ENCODE peak calls at places on chromosomes 4 and X, in four cellular contexts. One of them, this sample, is unnamed.

GRCh38 chr4:37760840-37761239 is 65.6 kb upstream of the PGM2 start:
- DNase-seq in H1: no peak
- DNase-seq in K562: no peak
- DNase-seq in GM12878: no peak
- DNase-seq in this sample: no peak

GRCh38 chr4:155403886-155404285 is 27.1 kb upstream of the MAP9 start:
- DNase-seq in H1: no peak
- DNase-seq in GM12878: no peak
- DNase-seq in K562: no peak
- DNase-seq in this sample: peak; percentile 72

GRCh38 chr4:76765473-76766183 is 132.3 kb downstream of the SOWAHB start:
- DNase-seq in K562: no peak
- DNase-seq in H1: no peak
- DNase-seq in GM12878: peak; percentile 68
- DNase-seq in this sample: peak; percentile 34

GRCh38 chrX:45756562-45756961 is 555.9 kb upstream of the DIPK2B start:
- DNase-seq in GM12878: no peak
- DNase-seq in H1: no peak
- DNase-seq in K562: no peak
- DNase-seq in this sample: no peak

GRCh38 chr4:16196482-16197393 is 29.5 kb downstream of the TAPT1 start:
- DNase-seq in H1: no peak
- DNase-seq in K562: no peak
- DNase-seq in GM12878: peak; percentile 21
- DNase-seq in this sample: peak; percentile 65

GRCh38 chr4:147843162-147843561 is 111.3 kb downstream of the ARHGAP10 start:
- DNase-seq in GM12878: no peak
- DNase-seq in K562: peak; percentile 58
- DNase-seq in H1: no peak
- DNase-seq in this sample: no peak

GRCh38 chr4:6688879-6689505 is 4.7 kb upstream of the S100P start:
- DNase-seq in K562: peak; percentile 83
- DNase-seq in GM12878: no peak
- DNase-seq in H1: no peak
- DNase-seq in this sample: peak; percentile 94

GRCh38 chr4:127965803-127966175 is 583 bp downstream of the ABHD18 start:
- DNase-seq in GM12878: peak; percentile 21
- DNase-seq in K562: peak; percentile 84
- DNase-seq in H1: peak; percentile 27
- DNase-seq in this sample: peak; percentile 20

GRCh38 chr4:184807797-184808718 is 17.7 kb downstream of the ACSL1 start:
- DNase-seq in K562: no peak
- DNase-seq in H1: peak; percentile 58
- DNase-seq in GM12878: no peak
- DNase-seq in this sample: peak; percentile 91

GRCh38 chr4:38785901-38786402 is 3.2 kb upstream of the TLR10 start:
- DNase-seq in K562: no peak
- DNase-seq in GM12878: peak; percentile 63
- DNase-seq in H1: no peak
- DNase-seq in this sample: no peak

GRCh38 chr4:7224001-7224400 is 31.7 kb downstream of the SORCS2 start:
- DNase-seq in GM12878: no peak
- DNase-seq in K562: no peak
- DNase-seq in H1: no peak
- DNase-seq in this sample: no peak

GRCh38 chr4:2794707-2795557 is 2.0 kb downstream of the SH3BP2 start:
- DNase-seq in K562: peak; percentile 62
- DNase-seq in H1: no peak
- DNase-seq in GM12878: no peak
- DNase-seq in this sample: peak; percentile 79

GRCh38 chrX:19513383-19513782 is 1.9 kb downstream of the MAP3K15 start:
- DNase-seq in GM12878: no peak
- DNase-seq in H1: no peak
- DNase-seq in K562: no peak
- DNase-seq in this sample: peak; percentile 4

GRCh38 chr4:5758741-5759140 is 47.7 kb downstream of the EVC start:
- DNase-seq in H1: no peak
- DNase-seq in K562: no peak
- DNase-seq in GM12878: peak; percentile 37
- DNase-seq in this sample: peak; percentile 99

GRCh38 chr4:142549248-142549647 is 296.9 kb downstream of the INPP4B start:
- DNase-seq in K562: no peak
- DNase-seq in GM12878: no peak
- DNase-seq in H1: no peak
- DNase-seq in this sample: no peak

GRCh38 chr4:16262188-16262587 is 35.9 kb upstream of the TAPT1 start:
- DNase-seq in K562: no peak
- DNase-seq in H1: no peak
- DNase-seq in GM12878: no peak
- DNase-seq in this sample: no peak

GRCh38 chrX:125620715-125621587 is 301.3 kb downstream of the TEX13C start:
- DNase-seq in K562: no peak
- DNase-seq in GM12878: no peak
- DNase-seq in H1: no peak
- DNase-seq in this sample: no peak

GRCh38 chrX:19382500-19383145 is 38.9 kb downstream of the PDHA1 start:
- DNase-seq in GM12878: no peak
- DNase-seq in H1: no peak
- DNase-seq in K562: peak; percentile 65
- DNase-seq in this sample: peak; percentile 32

GRCh38 chrX:69616520-69617203 is 749 bp downstream of the EDA start:
- DNase-seq in K562: no peak
- DNase-seq in H1: no peak
- DNase-seq in GM12878: no peak
- DNase-seq in this sample: no peak

GRCh38 chrX:132948648-132949260 is 9.7 kb downstream of the HS6ST2 start:
- DNase-seq in H1: no peak
- DNase-seq in K562: peak; percentile 18
- DNase-seq in GM12878: no peak
- DNase-seq in this sample: no peak

GRCh38 chr4:94641702-94642560 is 115.8 kb upstream of the BMPR1B start:
- DNase-seq in H1: no peak
- DNase-seq in K562: no peak
- DNase-seq in GM12878: no peak
- DNase-seq in this sample: peak; percentile 78

GRCh38 chr4:76718806-76719205 is 179.1 kb downstream of the SOWAHB start:
- DNase-seq in H1: no peak
- DNase-seq in GM12878: no peak
- DNase-seq in K562: no peak
- DNase-seq in this sample: no peak

GRCh38 chr4:2882341-2882740 is 38.7 kb downstream of the ADD1 start:
- DNase-seq in H1: no peak
- DNase-seq in GM12878: no peak
- DNase-seq in K562: no peak
- DNase-seq in this sample: peak; percentile 40

GRCh38 chr4:122832732-122833131 is 6.1 kb downstream of the FGF2 start:
- DNase-seq in H1: no peak
- DNase-seq in GM12878: no peak
- DNase-seq in K562: no peak
- DNase-seq in this sample: peak; percentile 29

DNA sequence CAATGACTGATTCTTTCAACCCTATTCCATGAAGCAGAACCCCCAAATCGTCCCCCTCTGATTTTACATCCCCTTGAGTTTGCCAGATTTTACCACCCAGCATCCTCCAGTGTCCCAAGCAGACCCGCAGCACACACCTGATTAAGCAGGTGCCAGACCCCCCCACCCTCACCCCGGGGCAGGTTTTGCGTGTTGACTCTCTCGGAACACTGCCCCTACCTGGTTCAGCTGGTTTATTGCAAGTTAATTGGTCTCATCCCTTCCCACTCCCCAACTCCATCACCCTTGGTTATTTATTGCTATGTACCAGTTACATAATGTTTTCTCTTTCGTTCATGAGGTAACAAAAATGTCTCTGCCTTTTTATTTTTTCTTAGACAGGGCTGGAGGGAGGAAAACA is 258.4 kb downstream of the BCOR start:
- DNase-seq in H1: no peak
- DNase-seq in GM12878: no peak
- DNase-seq in K562: no peak
- DNase-seq in this sample: no peak
- TF ChIP-seq CHD1 in H1: no peak
- TF ChIP-seq CHD1 in GM12878: no peak
- TF ChIP-seq CHD1 in K562: no peak
- TF ChIP-seq CHD1 in this sample: no peak

GRCh38 chrX:52270453-52271116 is 85.9 kb downstream of the MAGED4 start:
- DNase-seq in K562: no peak
- DNase-seq in H1: no peak
- DNase-seq in GM12878: no peak
- DNase-seq in this sample: no peak

GRCh38 chrX:52265713-52266112 is 81.0 kb downstream of the MAGED4 start:
- DNase-seq in GM12878: no peak
- DNase-seq in K562: no peak
- DNase-seq in H1: no peak
- DNase-seq in this sample: no peak

GRCh38 chrX:52271212-52271611 is 86.5 kb downstream of the MAGED4 start:
- DNase-seq in H1: peak; percentile 7
- DNase-seq in GM12878: no peak
- DNase-seq in K562: peak; percentile 37
- DNase-seq in this sample: no peak
- TF ChIP-seq CHD1 in H1: no peak
- TF ChIP-seq CHD1 in GM12878: no peak
- TF ChIP-seq CHD1 in K562: no peak
- TF ChIP-seq CHD1 in this sample: no peak

GRCh38 chr4:8308856-8309771 is 39.6 kb downstream of the HTRA3 start:
- DNase-seq in GM12878: no peak
- DNase-seq in H1: no peak
- DNase-seq in K562: no peak
- DNase-seq in this sample: peak; percentile 44
- TF ChIP-seq CHD1 in GM12878: no peak
- TF ChIP-seq CHD1 in H1: no peak
- TF ChIP-seq CHD1 in K562: no peak
- TF ChIP-seq CHD1 in this sample: no peak

GRCh38 chr4:4259484-4260100 is 11.6 kb upstream of the TMEM128 start:
- DNase-seq in H1: no peak
- DNase-seq in K562: no peak
- DNase-seq in GM12878: no peak
- DNase-seq in this sample: no peak
- TF ChIP-seq CHD1 in H1: no peak
- TF ChIP-seq CHD1 in K562: no peak
- TF ChIP-seq CHD1 in GM12878: no peak
- TF ChIP-seq CHD1 in this sample: no peak

GRCh38 chr4:55253911-55254593 is 92.0 kb upstream of the SRD5A3 start:
- DNase-seq in H1: no peak
- DNase-seq in K562: no peak
- DNase-seq in GM12878: no peak
- DNase-seq in this sample: no peak

GRCh38 chr4:55251896-55252295 is 94.1 kb upstream of the SRD5A3 start:
- DNase-seq in H1: no peak
- DNase-seq in GM12878: no peak
- DNase-seq in K562: no peak
- DNase-seq in this sample: no peak

GRCh38 chr4:55258152-55258863 is 87.7 kb upstream of the SRD5A3 start:
- DNase-seq in K562: no peak
- DNase-seq in GM12878: no peak
- DNase-seq in H1: no peak
- DNase-seq in this sample: no peak

GRCh38 chr4:55256787-55257186 is 89.3 kb upstream of the SRD5A3 start:
- DNase-seq in H1: no peak
- DNase-seq in GM12878: no peak
- DNase-seq in K562: no peak
- DNase-seq in this sample: no peak

GRCh38 chr4:55255171-55255570 is 90.9 kb upstream of the SRD5A3 start:
- DNase-seq in GM12878: no peak
- DNase-seq in H1: no peak
- DNase-seq in K562: no peak
- DNase-seq in this sample: peak; percentile 42
- TF ChIP-seq CHD1 in GM12878: no peak
- TF ChIP-seq CHD1 in H1: no peak
- TF ChIP-seq CHD1 in K562: no peak
- TF ChIP-seq CHD1 in this sample: no peak

GRCh38 chrX:17007134-17007768 is 60.8 kb downstream of the REPS2 start:
- DNase-seq in H1: no peak
- DNase-seq in K562: peak; percentile 30
- DNase-seq in GM12878: no peak
- DNase-seq in this sample: no peak

GRCh38 chrX:17009856-17010650 is 63.6 kb downstream of the REPS2 start:
- DNase-seq in H1: no peak
- DNase-seq in GM12878: no peak
- DNase-seq in K562: no peak
- DNase-seq in this sample: no peak

GRCh38 chrX:17000751-17001150 is 54.3 kb downstream of the REPS2 start:
- DNase-seq in H1: no peak
- DNase-seq in GM12878: no peak
- DNase-seq in K562: no peak
- DNase-seq in this sample: no peak

GRCh38 chrX:17005712-17006372 is 59.4 kb downstream of the REPS2 start:
- DNase-seq in K562: no peak
- DNase-seq in H1: no peak
- DNase-seq in GM12878: no peak
- DNase-seq in this sample: no peak
- TF ChIP-seq CHD1 in K562: no peak
- TF ChIP-seq CHD1 in H1: no peak
- TF ChIP-seq CHD1 in GM12878: no peak
- TF ChIP-seq CHD1 in this sample: no peak